ENCODE peak calls at places on chromosomes 16 and 17, in eight cellular contexts. U is lung; T is prostate gland; K is stimulated activated CD4-positive, alpha-beta T cell treated with anti-CD3 and anti-CD28 coated beads, Interleukin-15, amount 100 ng/mL, for 24 hours; X is stimulated activated naive CD8-positive, alpha-beta T cell treated with anti-CD3 and anti-CD28 coated beads, Interleukin-15, amount 100 ng/mL, for 72 hours; F is transverse colon; P is SIG-M5; M is CD4-positive, alpha-beta T cell. W is an unnamed sample.

GRCh38 chr17:3535253-3535995 is 22.2 kb downstream of the TRPV3 start:
- DNase-seq in U (peak), T (no peak), K (peak), X (peak), F (peak), P (no peak), M (peak), W (peak)

GRCh38 chr16:30655815-30656347 is 2.4 kb upstream of the FBRS start:
- DNase-seq in U (no peak), T (no peak), K (no peak), X (no peak), F (no peak), P (no peak), M (no peak), W (no peak)

GRCh38 chr17:52885882-52886281 is 727.4 kb upstream of the CA10 start:
- DNase-seq in U (no peak), T (no peak), K (no peak), X (no peak), F (no peak), P (no peak), M (no peak), W (no peak)

GRCh38 chr16:2015117-2015946 is 4.3 kb upstream of the NPW start:
- DNase-seq in U (no peak), T (no peak), K (no peak), X (no peak), F (peak), P (peak), M (no peak), W (no peak)

GRCh38 chr17:67696347-67696746 is 21.4 kb upstream of the NOL11 start:
- DNase-seq in U (no peak), T (no peak), K (no peak), X (no peak), F (no peak), P (no peak), M (no peak), W (no peak)

GRCh38 chr17:82835766-82836512 is 3.9 kb downstream of the ZNF750 start:
- DNase-seq in U (no peak), T (peak), K (no peak), X (no peak), F (no peak), P (no peak), M (no peak), W (no peak)

GRCh38 chr16:60214321-60214720 is 1480.2 kb upstream of the GOT2 start:
- DNase-seq in U (no peak), T (no peak), K (no peak), X (no peak), F (no peak), P (no peak), M (no peak), W (no peak)

GRCh38 chr17:28916302-28916934 is 13.5 kb upstream of the DHRS13 start:
- DNase-seq in U (peak), T (peak), K (peak), X (peak), F (no peak), P (no peak), M (peak), W (no peak)

GRCh38 chr17:44279586-44280344 is 11.8 kb upstream of the SLC4A1 start:
- DNase-seq in U (peak), T (peak), K (peak), X (peak), F (peak), P (no peak), M (no peak), W (peak)

GRCh38 chr17:3894927-3895343 is 2.1 kb upstream of the CAMKK1 start:
- DNase-seq in U (peak), T (peak), K (no peak), X (no peak), F (peak), P (no peak), M (no peak), W (peak)

GRCh38 chr17:63774141-63774981 is at the start of gene DDX42:
- DNase-seq in U (peak), T (peak), K (no peak), X (no peak), F (peak), P (no peak), M (peak), W (peak)

GRCh38 chr16:75070055-75070841 is 46.3 kb downstream of the LDHD start:
- DNase-seq in U (no peak), T (no peak), K (no peak), X (no peak), F (no peak), P (no peak), M (no peak), W (peak)

GRCh38 chr17:58998871-58999270 is 107.8 kb downstream of the TRIM37 start:
- DNase-seq in U (no peak), T (no peak), K (no peak), X (no peak), F (no peak), P (no peak), M (no peak), W (no peak)

GRCh38 chr16:16014329-16015224 is 65.2 kb downstream of the ABCC1 start:
- DNase-seq in U (peak), T (peak), K (no peak), X (no peak), F (peak), P (no peak), M (no peak), W (peak)

GRCh38 chr17:7281953-7282751 is 634 bp downstream of the SLC2A4 start:
- DNase-seq in U (no peak), T (no peak), K (peak), X (no peak), F (no peak), P (no peak), M (no peak), W (peak)

GRCh38 chr16:27436921-27437650 is 35.1 kb downstream of the IL21R start:
- DNase-seq in U (no peak), T (no peak), K (peak), X (peak), F (no peak), P (no peak), M (no peak), W (no peak)

GRCh38 chr16:81319221-81319912 is 4.6 kb downstream of the GAN start:
- DNase-seq in U (no peak), T (no peak), K (no peak), X (no peak), F (no peak), P (no peak), M (no peak), W (no peak)

GRCh38 chr17:75750661-75751423 is 14.2 kb downstream of the GALK1 start:
- DNase-seq in U (no peak), T (no peak), K (no peak), X (no peak), F (no peak), P (no peak), M (no peak), W (no peak)

GRCh38 chr17:63653018-63653417 is 30.8 kb downstream of the MAP3K3 start:
- DNase-seq in U (no peak), T (no peak), K (no peak), X (no peak), F (no peak), P (no peak), M (no peak), W (no peak)

GRCh38 chr17:9363440-9364350 is 211.9 kb downstream of the STX8 start:
- DNase-seq in U (no peak), T (no peak), K (peak), X (peak), F (no peak), P (no peak), M (no peak), W (no peak)

GRCh38 chr16:85202631-85203461 is 90.6 kb upstream of the CIBAR2 start:
- DNase-seq in U (peak), T (no peak), K (no peak), X (no peak), F (peak), P (no peak), M (no peak), W (peak)

GRCh38 chr17:7307686-7308624 is 527 bp downstream of the EIF5A start:
- DNase-seq in U (peak), T (no peak), K (peak), X (peak), F (peak), P (no peak), M (peak), W (peak)

GRCh38 chr17:43453331-43453812 is 30.4 kb upstream of the DHX8 start:
- DNase-seq in U (no peak), T (no peak), K (no peak), X (no peak), F (peak), P (no peak), M (no peak), W (peak)

GRCh38 chr16:28491080-28491969 is 549 bp downstream of the CLN3 start:
- DNase-seq in U (peak), T (peak), K (peak), X (no peak), F (peak), P (peak), M (no peak), W (peak)

GRCh38 chr16:69865701-69866100 is 85.4 kb upstream of the CLEC18A start:
- DNase-seq in U (peak), T (no peak), K (no peak), X (no peak), F (no peak), P (no peak), M (no peak), W (no peak)

GRCh38 chr17:67157732-67158639 is 87.0 kb downstream of the HELZ start:
- DNase-seq in U (no peak), T (no peak), K (no peak), X (no peak), F (no peak), P (no peak), M (no peak), W (no peak)

GRCh38 chr17:78748730-78749317 is 33.2 kb downstream of the CYTH1 start:
- DNase-seq in U (peak), T (peak), K (peak), X (peak), F (peak), P (peak), M (peak), W (peak)

GRCh38 chr16:86566601-86566965 is at the start of gene FOXC2:
- DNase-seq in U (peak), T (peak), K (peak), X (peak), F (peak), P (no peak), M (peak), W (peak)

GRCh38 chr17:76531501-76532038 is 5.9 kb downstream of the CYGB start:
- DNase-seq in U (no peak), T (no peak), K (no peak), X (no peak), F (no peak), P (no peak), M (no peak), W (no peak)

W was measured in heart right ventricle.